ENCODE peak calls at places on chromosomes 5 and 9, in five cellular contexts. Q is esophagus muscularis mucosa, M is A549, B is endothelial cell of umbilical vein, F is esophagus squamous epithelium. O is an unnamed sample.

GRCh38 chr5:169980418-169981053 is at the start of gene INSYN2B:
- DNase-seq in Q (no peak), M (peak; percentile 81), B (peak; percentile 96), F (no peak), O (peak; percentile 89)

GRCh38 chr5:145025775-145026174 is 809.4 kb downstream of the PRELID2 start:
- DNase-seq in Q (no peak), M (no peak), B (no peak), F (no peak), O (no peak)

GRCh38 chr9:1055156-1055555 is 5.0 kb downstream of the DMRT2 start:
- DNase-seq in Q (no peak), M (no peak), B (no peak), F (no peak), O (peak; percentile 10)

GRCh38 chr9:18909140-18910018 is 123.6 kb downstream of the SAXO1 start:
- DNase-seq in Q (peak; percentile 89), M (no peak), B (no peak), F (no peak), O (no peak)

GRCh38 chr9:129385615-129385934 is 207.5 kb upstream of the IER5L start:
- DNase-seq in Q (no peak), M (no peak), B (no peak), F (no peak), O (no peak)

GRCh38 chr5:178685386-178686059 is 44.9 kb downstream of the ZNF354A start:
- DNase-seq in Q (no peak), M (no peak), B (no peak), F (no peak), O (no peak)

GRCh38 chr9:116286287-116286686 is 132.7 kb downstream of the PAPPA start:
- DNase-seq in Q (peak; percentile 17), M (no peak), B (no peak), F (no peak), O (no peak)

GRCh38 chr9:120909904-120910303 is 16.7 kb downstream of the TRAF1 start:
- DNase-seq in Q (no peak), M (no peak), B (peak; percentile 18), F (no peak), O (no peak)

GRCh38 chr9:72424131-72424530 is 59.1 kb upstream of the ZFAND5 start:
- DNase-seq in Q (no peak), M (no peak), B (no peak), F (no peak), O (no peak)

GRCh38 chr9:123611228-123611627 is 255.2 kb downstream of the CRB2 start:
- DNase-seq in Q (peak; percentile 34), M (no peak), B (peak; percentile 8), F (no peak), O (no peak)

GRCh38 chr5:97418472-97418871 is 235.4 kb upstream of the RIOK2 start:
- DNase-seq in Q (no peak), M (no peak), B (no peak), F (no peak), O (no peak)

GRCh38 chr9:13952906-13953305 is 361.0 kb downstream of the NFIB start:
- DNase-seq in Q (no peak), M (no peak), B (no peak), F (no peak), O (no peak)

GRCh38 chr9:91423785-91424402 is at the start of gene NFIL3:
- DNase-seq in Q (no peak), M (peak; percentile 57), B (peak; percentile 66), F (peak; percentile 26), O (peak; percentile 69)

GRCh38 chr5:134577022-134577795 is 51.7 kb downstream of the JADE2 start:
- DNase-seq in Q (no peak), M (peak; percentile 75), B (peak; percentile 52), F (no peak), O (peak; percentile 76)

GRCh38 chr5:81749562-81750307 is 1.2 kb downstream of the SSBP2 start:
- DNase-seq in Q (no peak), M (peak; percentile 28), B (peak; percentile 14), F (peak; percentile 6), O (no peak)

GRCh38 chr9:123954518-123954917 is 24.6 kb upstream of the DENND1A start:
- DNase-seq in Q (no peak), M (no peak), B (no peak), F (no peak), O (no peak)

GRCh38 chr9:72025956-72026355 is 34.5 kb downstream of the C9orf57 start:
- DNase-seq in Q (no peak), M (no peak), B (no peak), F (no peak), O (no peak)

GRCh38 chr5:59873113-59873512 is 20.4 kb downstream of the PDE4D start:
- DNase-seq in Q (no peak), M (no peak), B (no peak), F (no peak), O (peak; percentile 66)

GRCh38 chr9:104780796-104781395 is 17.0 kb downstream of the NIPSNAP3B start:
- DNase-seq in Q (no peak), M (peak; percentile 21), B (peak; percentile 29), F (no peak), O (no peak)

GRCh38 chr9:131446276-131446675 is 52.4 kb downstream of the PRRC2B start:
- DNase-seq in Q (no peak), M (no peak), B (no peak), F (no peak), O (no peak)

GRCh38 chr9:87567566-87567965 is 69.9 kb downstream of the DAPK1 start:
- DNase-seq in Q (no peak), M (no peak), B (no peak), F (no peak), O (peak; percentile 51)

GRCh38 chr5:177469061-177469628 is 4.3 kb downstream of the DBN1 start:
- DNase-seq in Q (no peak), M (no peak), B (no peak), F (no peak), O (no peak)

GRCh38 chr5:68266457-68266856 is 50.9 kb downstream of the PIK3R1 start:
- DNase-seq in Q (no peak), M (no peak), B (no peak), F (no peak), O (no peak)

GRCh38 chr5:68265347-68265746 is 49.8 kb downstream of the PIK3R1 start:
- DNase-seq in Q (no peak), M (no peak), B (no peak), F (no peak), O (no peak)

GRCh38 chr5:68268363-68269130 is 53.0 kb downstream of the PIK3R1 start:
- DNase-seq in Q (no peak), M (no peak), B (no peak), F (no peak), O (no peak)

GRCh38 chr5:68265822-68266395 is 50.4 kb downstream of the PIK3R1 start:
- DNase-seq in Q (no peak), M (no peak), B (no peak), F (no peak), O (no peak)

DNA sequence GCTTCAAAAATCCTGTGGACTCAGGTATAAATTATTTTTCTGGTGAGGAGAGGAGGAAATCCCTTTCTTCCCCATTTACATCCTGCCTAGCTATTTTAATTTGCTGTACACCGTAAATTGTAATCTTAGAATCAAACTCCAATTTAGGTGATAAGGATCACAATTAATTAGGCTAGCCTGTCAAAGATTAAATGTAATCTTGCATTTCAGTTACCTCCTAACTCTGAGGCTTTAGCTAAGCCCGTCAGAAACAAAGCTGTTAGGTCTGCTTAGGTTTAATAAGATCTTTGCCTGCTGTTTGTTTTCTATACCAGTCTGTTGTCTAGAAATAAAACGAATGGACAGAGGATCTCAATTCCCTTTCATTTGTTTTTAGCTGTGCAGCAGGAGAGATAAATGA is 51.5 kb downstream of the PIK3R1 start:
- DNase-seq in Q (no peak), M (no peak), B (no peak), F (no peak), O (no peak)
- H3K4me1 ChIP-seq in Q (peaks cover 88% of the 10 kb centered on the region), M (peaks cover 16% of the 10 kb centered on the region), B (peaks cover 3% of the 10 kb centered on the region), F (peaks cover 20% of the 10 kb centered on the region), O (no peaks in the 10 kb centered on the region)

DNA sequence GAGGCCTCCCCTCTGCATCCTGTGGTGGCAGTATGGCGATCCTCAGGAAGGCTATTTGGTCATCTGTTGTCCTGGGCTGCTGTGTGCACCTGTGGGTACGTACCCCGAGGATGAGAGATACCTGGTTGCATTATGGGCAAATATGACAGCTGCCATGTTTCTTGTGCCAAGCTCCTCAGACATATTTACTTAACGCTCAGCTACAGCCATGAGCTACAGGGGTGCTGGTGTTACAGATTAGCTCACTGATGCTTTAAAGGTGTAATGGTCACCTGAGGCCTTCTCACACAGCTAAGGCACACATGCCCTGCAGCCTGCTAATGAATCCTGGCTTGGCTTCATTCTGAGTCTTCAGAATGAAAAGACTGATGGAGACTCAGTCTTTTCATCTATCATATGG is 12.0 kb downstream of the NDST1 start:
- DNase-seq in Q (no peak), M (no peak), B (no peak), F (no peak), O (no peak)
- H3K4me1 ChIP-seq in Q (peaks cover 95% of the 10 kb centered on the region), M (peaks cover 93% of the 10 kb centered on the region), B (peaks cover 33% of the 10 kb centered on the region), F (peaks cover 26% of the 10 kb centered on the region), O (peaks cover 65% of the 10 kb centered on the region)

DNA sequence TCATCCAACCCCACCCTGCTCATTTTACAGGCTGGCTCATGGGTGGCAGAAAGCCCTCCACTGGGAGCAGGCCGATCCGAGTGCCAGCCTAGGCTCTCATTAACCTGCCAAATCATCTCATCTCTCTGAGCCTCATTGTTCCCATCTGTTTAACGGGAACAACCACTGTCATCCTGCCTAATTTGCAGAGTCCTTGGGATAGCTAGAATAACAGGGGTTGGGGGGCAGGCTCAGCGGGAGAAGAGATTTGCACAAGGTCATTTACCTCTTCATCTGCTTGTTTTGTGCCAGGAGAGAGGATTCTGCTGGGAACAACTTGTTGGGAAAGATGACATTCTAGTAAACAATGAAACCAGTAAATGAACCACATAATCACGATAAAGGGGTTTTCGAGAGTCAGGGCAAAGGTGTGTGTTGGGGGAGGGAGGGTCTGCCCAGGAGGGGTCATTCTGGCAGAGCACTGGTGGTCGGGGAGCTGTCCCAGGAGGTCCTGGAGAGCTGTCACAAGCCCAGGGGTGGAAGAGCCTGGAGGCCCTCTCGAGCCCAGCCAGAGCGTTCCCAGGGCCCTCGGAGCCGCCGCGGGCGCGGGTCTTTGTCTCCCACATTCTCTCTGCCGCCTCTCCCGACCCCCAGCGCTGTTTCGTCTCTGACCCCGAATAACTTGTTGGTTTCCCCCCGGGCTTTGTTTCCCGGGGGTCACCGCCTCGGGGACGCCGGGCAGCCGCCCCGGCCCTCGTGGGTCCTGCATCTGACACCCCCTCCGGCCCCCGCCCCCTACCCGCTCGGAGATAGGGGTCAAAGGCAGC is 22.8 kb upstream of the NDST1 start:
- DNase-seq in Q (no peak), M (no peak), B (no peak), F (no peak), O (no peak)
- H3K4me1 ChIP-seq in Q (peaks cover 39% of the 10 kb centered on the region), M (peaks cover 39% of the 10 kb centered on the region), B (peaks cover 30% of the 10 kb centered on the region), F (peaks cover 32% of the 10 kb centered on the region), O (peaks cover 55% of the 10 kb centered on the region)

DNA sequence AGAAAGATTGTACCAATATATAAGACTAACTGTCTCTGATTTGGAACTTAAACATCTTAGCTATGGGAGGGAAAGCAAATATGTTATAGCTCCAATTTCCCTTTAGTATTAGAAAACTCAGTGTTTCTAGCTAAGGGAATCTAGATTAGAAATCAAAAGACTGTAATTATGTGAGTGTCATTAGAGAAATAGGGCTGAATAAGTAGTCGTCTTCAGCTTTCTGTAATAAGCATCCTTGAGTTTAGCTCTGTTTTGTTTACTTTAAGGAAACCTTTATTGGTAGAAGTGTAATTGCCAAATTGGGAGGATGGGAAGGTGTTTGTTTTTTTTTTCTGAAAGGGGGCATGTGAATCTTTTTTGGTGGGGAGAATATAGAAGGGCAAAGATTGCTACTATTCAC is 5.2 kb downstream of the DMXL1 start:
- DNase-seq in Q (no peak), M (no peak), B (no peak), F (no peak), O (no peak)
- H3K4me1 ChIP-seq in Q (peaks cover 31% of the 10 kb centered on the region), M (peaks cover 14% of the 10 kb centered on the region), B (peaks cover 4% of the 10 kb centered on the region), F (peaks cover 9% of the 10 kb centered on the region), O (peaks cover 7% of the 10 kb centered on the region)

O was measured in SJSA1.